ENCODE peak calls at places on chromosomes 1 and 21, in seven cellular contexts. Z is stomach; L is thoracic aorta; B is heart right ventricle; K is CD8-positive, alpha-beta T cell; C is transverse colon; G is lower lobe of right lung. M is an unnamed sample.

GRCh38 chr1:198788561-198789064 is 149.8 kb downstream of the PTPRC start:
- DNase-seq in C (no peak), K (peak; percentile 34), G (peak; percentile 32), Z (no peak), B (no peak), L (no peak), M (no peak)

GRCh38 chr21:28402616-28402989 is 590.1 kb downstream of the LTN1 start:
- DNase-seq in L (no peak), Z (no peak), B (no peak), C (no peak), K (no peak), G (no peak), M (no peak)

GRCh38 chr1:220879090-220879508 is at the start of gene HLX:
- DNase-seq in B (peak; percentile 90), C (peak; percentile 86), K (no peak), Z (peak; percentile 69), L (peak; percentile 77), G (peak; percentile 91), M (peak; percentile 60)

GRCh38 chr1:220157738-220158137 is 63.8 kb downstream of the IARS2 start:
- DNase-seq in L (no peak), G (no peak), C (no peak), B (no peak), Z (no peak), K (no peak), M (no peak)

GRCh38 chr21:45365608-45366241 is 39.2 kb upstream of the COL18A1 start:
- DNase-seq in C (no peak), K (no peak), B (peak; percentile 14), L (no peak), Z (no peak), G (no peak), M (no peak)

GRCh38 chr1:81654147-81654546 is 146.6 kb upstream of the ADGRL2 start:
- DNase-seq in C (no peak), K (no peak), L (no peak), B (no peak), G (no peak), Z (no peak), M (no peak)

GRCh38 chr1:148388260-148389026 is 94.7 kb downstream of the PPIAL4G start:
- DNase-seq in L (peak; percentile 64), B (peak; percentile 81), Z (peak; percentile 82), C (peak; percentile 94), G (peak; percentile 94), K (peak; percentile 91), M (peak; percentile 66)

GRCh38 chr1:42981871-42982270 is 23.2 kb upstream of the SLC2A1 start:
- DNase-seq in K (no peak), C (no peak), B (no peak), G (no peak), Z (no peak), L (no peak), M (no peak)

GRCh38 chr1:38241594-38242331 is 195.2 kb upstream of the POU3F1 start:
- DNase-seq in B (no peak), C (no peak), K (no peak), Z (no peak), G (no peak), L (no peak), M (no peak)

GRCh38 chr1:38242506-38242905 is 195.9 kb upstream of the POU3F1 start:
- DNase-seq in G (no peak), L (no peak), Z (no peak), B (no peak), C (no peak), K (no peak), M (no peak)

GRCh38 chr1:38243106-38243505 is 196.5 kb upstream of the POU3F1 start:
- DNase-seq in K (no peak), Z (no peak), B (no peak), C (peak; percentile 69), L (no peak), G (no peak), M (no peak)

GRCh38 chr1:38246955-38247952 is 200.7 kb upstream of the POU3F1 start:
- DNase-seq in L (no peak), C (peak; percentile 36), G (no peak), K (no peak), B (no peak), Z (no peak), M (no peak)

GRCh38 chr1:38244218-38244617 is 197.6 kb upstream of the POU3F1 start:
- DNase-seq in Z (no peak), B (no peak), K (no peak), C (no peak), L (no peak), G (no peak), M (no peak)
- H3K9me3 ChIP-seq in Z (no peaks in the 10 kb centered on the region), B (no peaks in the 10 kb centered on the region), K (no peaks in the 10 kb centered on the region), C (no peaks in the 10 kb centered on the region), L (no peaks in the 10 kb centered on the region), G (no peaks in the 10 kb centered on the region), M (no peaks in the 10 kb centered on the region)

GRCh38 chr1:66331641-66332523 is 202.1 kb upstream of the SGIP1 start:
- DNase-seq in G (peak; percentile 73), Z (peak; percentile 60), L (peak; percentile 12), K (peak; percentile 49), C (peak; percentile 64), B (peak; percentile 68), M (no peak)
- TF ChIP-seq CTCF in G (peak; percentile 36), Z (peak; percentile 25), L (peak; percentile 40), K (no peak), C (peak; percentile 22), B (peak; percentile 13), M (peak; percentile 53)

GRCh38 chr1:155017946-155018316 is 15.3 kb downstream of the ZBTB7B start:
- DNase-seq in Z (no peak), B (no peak), K (no peak), C (no peak), L (no peak), G (no peak), M (no peak)
- H3K9me3 ChIP-seq in Z (no peaks in the 10 kb centered on the region), B (no peaks in the 10 kb centered on the region), K (no peaks in the 10 kb centered on the region), C (no peaks in the 10 kb centered on the region), L (no peaks in the 10 kb centered on the region), G (no peaks in the 10 kb centered on the region), M (no peaks in the 10 kb centered on the region)

DNA sequence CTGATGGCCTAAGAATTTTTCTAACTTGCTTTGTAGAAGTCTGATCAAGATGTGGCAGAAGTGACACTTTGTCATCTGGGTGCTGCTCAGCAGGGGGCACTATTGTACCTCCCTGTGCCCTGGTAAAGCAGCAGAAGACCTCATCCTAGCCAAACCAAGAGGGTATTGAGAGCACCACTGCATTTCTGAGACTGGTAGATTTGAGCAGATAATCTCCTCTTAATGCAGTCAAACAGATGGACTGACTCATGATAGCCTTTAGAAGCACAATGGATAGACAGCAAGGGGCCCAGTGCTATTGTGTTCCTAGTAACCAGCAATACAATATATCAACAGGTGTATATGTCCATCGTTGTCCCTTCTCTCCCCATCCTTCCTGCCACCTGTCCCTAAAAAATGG is 5.7 kb downstream of the TPM3 start:
- DNase-seq in C (peak; percentile 68), B (no peak), Z (peak; percentile 81), L (no peak), K (peak; percentile 68), G (peak; percentile 73), M (no peak)
- TF ChIP-seq CTCF in C (peak; percentile 38), B (peak; percentile 49), Z (peak; percentile 35), L (no peak), K (peak; percentile 63), G (peak; percentile 57), M (peak; percentile 32)

GRCh38 chr1:185578293-185578692 is 155.9 kb upstream of the HMCN1 start:
- DNase-seq in K (no peak), L (no peak), G (no peak), B (no peak), C (no peak), Z (no peak), M (no peak)
- H3K9me3 ChIP-seq in K (peaks cover 4% of the 10 kb centered on the region), L (peaks cover 14% of the 10 kb centered on the region), G (peaks cover 25% of the 10 kb centered on the region), B (peaks cover 43% of the 10 kb centered on the region), C (peaks cover 28% of the 10 kb centered on the region), Z (peaks cover 36% of the 10 kb centered on the region), M (peaks cover 23% of the 10 kb centered on the region)

GRCh38 chr1:207959141-207959825 is 48.4 kb upstream of the CD34 start:
- DNase-seq in C (peak; percentile 60), B (peak; percentile 91), Z (peak; percentile 68), L (peak; percentile 58), K (no peak), G (peak; percentile 73), M (no peak)
- TF ChIP-seq CTCF in C (no peak), B (no peak), Z (no peak), L (no peak), K (no peak), G (no peak), M (no peak)